ENCODE peak calls at places on chromosomes 11 and 22, in eight cellular contexts. C is IMR-90, S is A549, T is SK-N-SH, M is HepG2, E is H1, Z is K562, A is GM12878. R is an unnamed sample.
A peak's percentile ranks its signal among the peaks of the same experiment; 100 is the strongest.

GRCh38 chr11:78039919-78040671 is 17.0 kb upstream of the KCTD14 start:
- DNase-seq in C (peak; percentile 85), S (peak; percentile 64), T (peak; percentile 84), M (peak; percentile 67), E (no peak), Z (peak; percentile 93), A (no peak), R (no peak)

GRCh38 chr11:111063711-111064110 is 181.8 kb upstream of the POU2AF2 start:
- DNase-seq in C (peak; percentile 42), S (no peak), T (no peak), M (no peak), E (no peak), Z (no peak), A (no peak), R (no peak)

GRCh38 chr11:1549355-1550330 is 22.4 kb downstream of the DUSP8 start:
- DNase-seq in C (no peak), S (no peak), T (no peak), M (peak; percentile 31), E (no peak), Z (peak; percentile 48), A (no peak), R (no peak)

GRCh38 chr11:62497132-62497915 is 49.3 kb downstream of the AHNAK start:
- DNase-seq in C (peak; percentile 81), S (peak; percentile 75), T (peak; percentile 66), M (peak; percentile 86), E (no peak), Z (peak; percentile 38), A (peak; percentile 13), R (peak; percentile 74)

GRCh38 chr11:87081358-87081757 is 43.6 kb downstream of the TMEM135 start:
- DNase-seq in C (no peak), S (no peak), T (no peak), M (no peak), E (no peak), Z (no peak), A (peak; percentile 34), R (no peak)

GRCh38 chr11:122153746-122154145 is 37.7 kb upstream of the BLID start:
- DNase-seq in C (no peak), S (no peak), T (no peak), M (no peak), E (no peak), Z (no peak), A (no peak), R (no peak)

GRCh38 chr11:72292106-72292790 is 48.3 kb upstream of the PHOX2A start:
- DNase-seq in C (no peak), S (no peak), T (peak; percentile 36), M (no peak), E (peak; percentile 33), Z (no peak), A (no peak), R (no peak)

GRCh38 chr11:42175203-42175602 is 715.8 kb upstream of the LRRC4C start:
- DNase-seq in C (no peak), S (no peak), T (no peak), M (no peak), E (no peak), Z (no peak), A (no peak), R (no peak)

GRCh38 chr11:61832207-61832606 is 4.1 kb downstream of the FADS2 start:
- DNase-seq in C (no peak), S (no peak), T (no peak), M (no peak), E (no peak), Z (no peak), A (no peak), R (no peak)

GRCh38 chr11:63552921-63553320 is 10.3 kb downstream of the PLAAT2 start:
- DNase-seq in C (no peak), S (no peak), T (no peak), M (no peak), E (no peak), Z (no peak), A (no peak), R (no peak)

GRCh38 chr11:112454841-112455240 is 194.2 kb upstream of the PLET1 start:
- DNase-seq in C (no peak), S (no peak), T (no peak), M (no peak), E (no peak), Z (no peak), A (no peak), R (no peak)

GRCh38 chr11:9624448-9624847 is 39.4 kb upstream of the SWAP70 start:
- DNase-seq in C (no peak), S (no peak), T (no peak), M (no peak), E (no peak), Z (no peak), A (no peak), R (no peak)

GRCh38 chr11:61949169-61950034 is 749 bp upstream of the BEST1 start:
- DNase-seq in C (peak; percentile 98), S (peak; percentile 51), T (peak; percentile 93), M (peak; percentile 54), E (no peak), Z (peak; percentile 90), A (no peak), R (peak; percentile 81)

GRCh38 chr22:48332438-48333322 is 1495.0 kb downstream of the BRD1 start:
- DNase-seq in C (no peak), S (no peak), T (no peak), M (no peak), E (no peak), Z (no peak), A (no peak), R (no peak)

GRCh38 chr11:1515082-1516060 is 28.8 kb upstream of the MOB2 start:
- DNase-seq in C (peak; percentile 47), S (peak; percentile 93), T (peak; percentile 96), M (peak; percentile 23), E (peak; percentile 99), Z (peak; percentile 75), A (no peak), R (peak; percentile 6)

GRCh38 chr11:69325446-69325845 is 31.5 kb downstream of the MYEOV start:
- DNase-seq in C (no peak), S (no peak), T (no peak), M (no peak), E (no peak), Z (no peak), A (no peak), R (no peak)

GRCh38 chr11:762421-763072 is 14.7 kb downstream of the GATD1 start:
- DNase-seq in C (peak; percentile 74), S (peak; percentile 83), T (peak; percentile 82), M (no peak), E (no peak), Z (no peak), A (no peak), R (peak; percentile 72)

DNA sequence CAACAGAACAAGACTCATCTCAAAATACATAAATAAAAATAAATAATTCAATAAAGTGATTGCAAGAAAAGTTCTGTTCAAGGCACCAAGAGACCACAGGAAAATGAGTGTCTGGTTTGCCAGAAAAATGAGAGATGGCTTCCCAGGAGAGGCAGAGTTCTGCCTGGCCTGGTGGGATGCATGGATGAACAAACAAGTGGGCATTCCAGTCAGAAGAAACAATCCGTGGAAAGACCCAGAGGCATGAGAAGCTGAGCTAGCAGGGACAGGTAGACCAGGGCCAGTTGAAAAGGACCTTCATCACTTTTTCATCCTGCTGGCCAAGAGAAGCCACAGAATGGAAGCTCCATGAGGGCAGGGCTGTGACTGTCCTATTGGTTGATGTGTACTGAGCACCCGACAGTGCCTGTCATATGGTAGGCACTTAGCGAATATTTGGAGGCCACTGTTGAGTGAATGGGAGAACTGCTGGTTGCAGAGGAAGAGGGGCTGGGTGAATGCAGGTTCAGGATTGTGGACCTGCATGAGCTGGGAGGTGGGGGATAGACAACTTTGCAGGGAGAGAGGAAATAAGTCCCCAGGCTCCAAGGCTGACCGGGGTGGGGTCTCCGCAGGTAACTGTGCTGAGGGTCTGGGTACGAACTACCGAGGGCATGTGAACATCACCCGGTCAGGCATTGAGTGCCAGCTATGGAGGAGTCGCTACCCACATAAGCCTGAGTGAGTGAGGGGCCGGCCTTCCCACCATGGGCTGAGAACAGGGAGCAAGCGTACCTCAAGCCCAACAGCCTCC is 3.7 kb downstream of the F2 start:
- DNase-seq in C (no peak), S (no peak), T (no peak), M (no peak), E (no peak), Z (no peak), A (no peak), R (no peak)
- TF ChIP-seq RAD21 in C (no peak), S (no peak), T (no peak), M (no peak), E (no peak), Z (no peak), A (no peak), R (no peak)

GRCh38 chr11:90845126-90845525 is 622.3 kb upstream of the CHORDC1 start:
- DNase-seq in C (no peak), S (no peak), T (no peak), M (no peak), E (no peak), Z (no peak), A (no peak), R (no peak)
- TF ChIP-seq RAD21 in C (no peak), S (no peak), T (no peak), M (no peak), E (no peak), Z (no peak), A (no peak), R (no peak)

GRCh38 chr22:29623553-29624169 is 20.2 kb downstream of the NF2 start:
- DNase-seq in C (no peak), S (no peak), T (no peak), M (no peak), E (no peak), Z (no peak), A (no peak), R (no peak)
- TF ChIP-seq RAD21 in C (no peak), S (no peak), T (no peak), M (no peak), E (no peak), Z (no peak), A (no peak), R (no peak)

GRCh38 chr11:26905368-26905767 is 88.5 kb upstream of the FIBIN start:
- DNase-seq in C (peak; percentile 4), S (no peak), T (peak; percentile 2), M (no peak), E (no peak), Z (no peak), A (no peak), R (no peak)
- TF ChIP-seq RAD21 in C (no peak), S (no peak), T (peak; percentile 13), M (no peak), E (no peak), Z (no peak), A (no peak), R (no peak)

GRCh38 chr11:83691387-83692088 is 405.4 kb upstream of the CCDC90B start:
- DNase-seq in C (no peak), S (no peak), T (no peak), M (no peak), E (no peak), Z (no peak), A (no peak), R (no peak)
- TF ChIP-seq RAD21 in C (no peak), S (no peak), T (no peak), M (no peak), E (no peak), Z (no peak), A (no peak), R (no peak)

GRCh38 chr11:75577198-75577597 is 15.1 kb downstream of the SERPINH1 start:
- DNase-seq in C (peak; percentile 38), S (peak; percentile 61), T (peak; percentile 84), M (no peak), E (peak; percentile 88), Z (peak; percentile 72), A (no peak), R (no peak)
- TF ChIP-seq RAD21 in C (peak; percentile 23), S (peak; percentile 42), T (peak; percentile 34), M (no peak), E (no peak), Z (peak; percentile 26), A (peak; percentile 10), R (peak; percentile 13)

R was measured in HCT116.